ENCODE peak calls at places on chromosomes 16 and 17, in ten cellular contexts. A, R, C, Q, X, P, V, J, M and K are unnamed samples.

GRCh38 chr17:60947100-60947499 is 269.4 kb downstream of the BCAS3 start:
- DNase-seq in C (no peak), P (no peak), M (no peak), A (no peak), Q (no peak), R (peak; percentile 74), V (peak; percentile 50), X (no peak), J (no peak), K (peak; percentile 44)

GRCh38 chr17:72426948-72427760 is 306.3 kb downstream of the SOX9 start:
- DNase-seq in P (no peak), M (no peak), J (no peak), X (no peak), Q (no peak), V (no peak), C (no peak), A (peak; percentile 67), R (no peak), K (no peak)

GRCh38 chr17:42832934-42833770 is at the start of gene PSME3:
- DNase-seq in J (peak; percentile 96), Q (peak; percentile 96), A (peak; percentile 99), X (peak; percentile 89), C (peak; percentile 94), R (peak; percentile 87), P (peak; percentile 96), V (peak; percentile 92), M (peak; percentile 95), K (peak; percentile 89)

GRCh38 chr16:20899503-20900298 is 457 bp downstream of the DCUN1D3 start:
- DNase-seq in P (peak; percentile 51), A (no peak), V (peak; percentile 25), R (no peak), C (peak; percentile 68), J (no peak), X (peak; percentile 47), M (peak; percentile 21), Q (peak; percentile 62), K (no peak)

GRCh38 chr17:9021158-9021984 is at the start of gene NTN1:
- DNase-seq in P (peak; percentile 71), C (peak; percentile 74), M (no peak), Q (peak; percentile 67), X (peak; percentile 69), A (peak; percentile 88), V (peak; percentile 31), R (peak; percentile 21), J (peak; percentile 92), K (no peak)

GRCh38 chr17:77591231-77591785 is 367.2 kb upstream of the TNRC6C start:
- DNase-seq in X (no peak), V (no peak), C (no peak), M (no peak), R (no peak), P (no peak), A (peak; percentile 44), J (no peak), Q (no peak), K (no peak)

GRCh38 chr17:45722161-45722560 is 62.0 kb upstream of the CRHR1 start:
- DNase-seq in A (peak; percentile 93), X (no peak), V (peak; percentile 23), M (no peak), C (no peak), Q (no peak), J (peak; percentile 90), P (no peak), R (peak; percentile 27), K (peak; percentile 51)

GRCh38 chr17:77049440-77049839 is 91.3 kb upstream of the SEC14L1 start:
- DNase-seq in M (no peak), J (no peak), V (peak; percentile 36), X (no peak), A (no peak), P (no peak), Q (no peak), R (peak; percentile 9), C (no peak), K (peak; percentile 45)

GRCh38 chr17:81328925-81329278 is 33.8 kb upstream of the SLC38A10 start:
- DNase-seq in M (no peak), P (no peak), C (no peak), A (no peak), J (peak; percentile 74), R (no peak), V (no peak), Q (no peak), X (no peak), K (no peak)

GRCh38 chr16:49698931-49699715 is 156.8 kb downstream of the ZNF423 start:
- DNase-seq in J (no peak), A (peak; percentile 53), C (peak; percentile 81), X (no peak), P (peak; percentile 80), R (peak; percentile 15), V (no peak), M (no peak), Q (peak; percentile 87), K (no peak)

GRCh38 chr17:35188111-35188510 is 6.1 kb downstream of the SLC35G3 start:
- DNase-seq in J (no peak), P (no peak), M (no peak), A (no peak), X (no peak), R (no peak), C (no peak), Q (no peak), V (no peak), K (no peak)

GRCh38 chr17:76497699-76497978 is 3.6 kb downstream of the RHBDF2 start:
- DNase-seq in P (no peak), R (no peak), A (no peak), Q (no peak), X (no peak), C (no peak), J (no peak), V (no peak), M (no peak), K (no peak)

GRCh38 chr17:80036715-80037477 is 454 bp downstream of the CCDC40 start:
- DNase-seq in R (peak; percentile 53), X (peak; percentile 59), J (peak; percentile 92), V (peak; percentile 52), P (no peak), Q (no peak), M (no peak), C (no peak), A (peak; percentile 91), K (peak; percentile 62)

GRCh38 chr16:84502581-84502980 is 1.9 kb downstream of the MEAK7 start:
- DNase-seq in Q (no peak), M (no peak), P (peak; percentile 6), R (peak; percentile 38), J (no peak), A (no peak), V (peak; percentile 32), X (no peak), C (peak; percentile 48), K (no peak)

GRCh38 chr17:51612692-51613091 is 352.3 kb downstream of the UTP18 start:
- DNase-seq in C (no peak), A (peak; percentile 13), R (no peak), X (no peak), M (no peak), J (no peak), P (no peak), V (no peak), Q (no peak), K (no peak)

GRCh38 chr16:4477966-4478365 is 1.8 kb downstream of the HMOX2 start:
- DNase-seq in Q (no peak), R (peak; percentile 59), M (peak; percentile 46), X (no peak), A (peak; percentile 66), V (peak; percentile 54), P (no peak), C (no peak), J (peak; percentile 71), K (no peak)

GRCh38 chr16:68416057-68417046 is 32.0 kb downstream of the SMPD3 start:
- DNase-seq in J (no peak), A (no peak), V (no peak), C (no peak), Q (no peak), M (no peak), P (no peak), R (no peak), X (no peak), K (peak; percentile 67)

GRCh38 chr17:36495076-36495578 is 8.6 kb downstream of the ZNHIT3 start:
- DNase-seq in M (peak; percentile 31), Q (no peak), X (no peak), V (no peak), J (no peak), P (no peak), C (no peak), R (no peak), A (peak; percentile 48), K (no peak)

GRCh38 chr17:20908373-20909273 is 134.2 kb downstream of the USP22 start:
- DNase-seq in V (peak; percentile 86), R (peak; percentile 81), X (peak; percentile 83), J (peak; percentile 96), M (peak; percentile 89), A (peak; percentile 99), Q (peak; percentile 95), P (peak; percentile 94), C (peak; percentile 93), K (peak; percentile 91)

GRCh38 chr16:560701-561412 is 663 bp downstream of the PRR35 start:
- DNase-seq in P (no peak), X (no peak), R (no peak), Q (no peak), A (no peak), V (no peak), J (peak; percentile 94), M (no peak), C (no peak), K (no peak)

GRCh38 chr17:68197997-68198930 is 49.6 kb upstream of the AMZ2 start:
- DNase-seq in J (peak; percentile 84), C (no peak), R (no peak), M (no peak), A (peak; percentile 86), X (no peak), P (no peak), V (no peak), Q (no peak), K (no peak)

GRCh38 chr17:40173091-40173777 is 4.0 kb upstream of the RAPGEFL1 start:
- DNase-seq in V (no peak), C (no peak), A (no peak), R (no peak), X (no peak), J (no peak), P (no peak), M (no peak), Q (no peak), K (no peak)

GRCh38 chr17:17134051-17134951 is 71.8 kb downstream of the PLD6 start:
- DNase-seq in A (no peak), P (peak; percentile 33), X (no peak), J (no peak), M (no peak), V (no peak), C (no peak), R (no peak), Q (peak; percentile 44), K (no peak)

GRCh38 chr17:80264793-80265075 is 4.1 kb downstream of the RNF213 start:
- DNase-seq in Q (no peak), V (no peak), P (no peak), M (no peak), J (no peak), A (peak; percentile 44), X (no peak), R (no peak), C (no peak), K (no peak)

GRCh38 chr16:57612494-57612893 is 15.9 kb upstream of the ADGRG1 start:
- DNase-seq in J (peak; percentile 53), A (peak; percentile 20), R (no peak), Q (no peak), C (no peak), X (peak; percentile 28), V (no peak), M (no peak), P (peak; percentile 26), K (no peak)

GRCh38 chr16:2912330-2913199 is 834 bp downstream of the FLYWCH1 start:
- DNase-seq in M (peak; percentile 10), Q (peak; percentile 72), A (peak; percentile 68), J (peak; percentile 38), C (no peak), X (peak; percentile 53), R (peak; percentile 72), V (peak; percentile 53), P (no peak), K (peak; percentile 55)

GRCh38 chr16:55033225-55034156 is 102.8 kb downstream of the IRX5 start:
- DNase-seq in X (no peak), R (no peak), J (no peak), Q (no peak), M (no peak), P (no peak), C (no peak), A (no peak), V (no peak), K (no peak)

GRCh38 chr16:31291376-31291775 is 31.6 kb downstream of the ITGAM start:
- DNase-seq in C (no peak), M (no peak), P (no peak), R (no peak), X (no peak), J (no peak), V (no peak), Q (no peak), A (no peak), K (no peak)